ENCODE peak calls at places on chromosomes 12 and 14, in six cellular contexts. One of them, this sample, is unnamed.

GRCh38 chr12:122951979-122952892 is 14.0 kb downstream of the ABCB9 start:
- DNase-seq in mesendoderm: peak; percentile 66
- DNase-seq in neuronal stem cell: peak; percentile 54
- DNase-seq in mesenchymal stem cell: peak; percentile 77
- DNase-seq in H9: peak; percentile 76
- DNase-seq in H1: peak; percentile 73
- DNase-seq in this sample: peak; percentile 67

GRCh38 chr12:102601621-102602020 is 121.3 kb upstream of the IGF1 start:
- DNase-seq in mesendoderm: no peak
- DNase-seq in neuronal stem cell: no peak
- DNase-seq in mesenchymal stem cell: no peak
- DNase-seq in H9: no peak
- DNase-seq in H1: no peak
- DNase-seq in this sample: no peak

GRCh38 chr14:24389266-24389855 is 9.4 kb upstream of the NYNRIN start:
- DNase-seq in mesendoderm: peak; percentile 37
- DNase-seq in neuronal stem cell: no peak
- DNase-seq in mesenchymal stem cell: peak; percentile 44
- DNase-seq in H9: no peak
- DNase-seq in H1: no peak
- DNase-seq in this sample: peak; percentile 64

GRCh38 chr14:34222867-34223266 is 239.2 kb downstream of the SPTSSA start:
- DNase-seq in mesendoderm: no peak
- DNase-seq in neuronal stem cell: no peak
- DNase-seq in mesenchymal stem cell: no peak
- DNase-seq in H9: no peak
- DNase-seq in H1: no peak
- DNase-seq in this sample: no peak

GRCh38 chr12:48795550-48796455 is 6.9 kb upstream of the ADCY6 start:
- DNase-seq in mesendoderm: peak; percentile 93
- DNase-seq in neuronal stem cell: peak; percentile 84
- DNase-seq in mesenchymal stem cell: peak; percentile 84
- DNase-seq in H9: peak; percentile 91
- DNase-seq in H1: peak; percentile 90
- DNase-seq in this sample: peak; percentile 75

GRCh38 chr12:69354561-69355187 is 4.9 kb upstream of the YEATS4 start:
- DNase-seq in mesendoderm: peak; percentile 31
- DNase-seq in neuronal stem cell: no peak
- DNase-seq in mesenchymal stem cell: no peak
- DNase-seq in H9: no peak
- DNase-seq in H1: no peak
- DNase-seq in this sample: no peak

GRCh38 chr14:61438860-61439765 is 117.7 kb downstream of the PRKCH start:
- DNase-seq in mesendoderm: peak; percentile 88
- DNase-seq in neuronal stem cell: peak; percentile 12
- DNase-seq in mesenchymal stem cell: peak; percentile 76
- DNase-seq in H9: peak; percentile 41
- DNase-seq in H1: no peak
- DNase-seq in this sample: peak; percentile 57

GRCh38 chr12:18552829-18553228 is 185.0 kb downstream of the PLCZ1 start:
- DNase-seq in mesendoderm: no peak
- DNase-seq in neuronal stem cell: no peak
- DNase-seq in mesenchymal stem cell: no peak
- DNase-seq in H9: no peak
- DNase-seq in H1: no peak
- DNase-seq in this sample: no peak

GRCh38 chr12:65464930-65465329 is 186.4 kb downstream of the MSRB3 start:
- DNase-seq in mesendoderm: no peak
- DNase-seq in neuronal stem cell: no peak
- DNase-seq in mesenchymal stem cell: peak; percentile 80
- DNase-seq in H9: no peak
- DNase-seq in H1: no peak
- DNase-seq in this sample: peak; percentile 96

GRCh38 chr12:87812711-87813110 is 216.5 kb downstream of the C12orf50 start:
- DNase-seq in mesendoderm: no peak
- DNase-seq in neuronal stem cell: no peak
- DNase-seq in mesenchymal stem cell: no peak
- DNase-seq in H9: no peak
- DNase-seq in H1: no peak
- DNase-seq in this sample: no peak

GRCh38 chr14:72666610-72667009 is 227.3 kb downstream of the DPF3 start:
- DNase-seq in mesendoderm: no peak
- DNase-seq in neuronal stem cell: no peak
- DNase-seq in mesenchymal stem cell: peak; percentile 42
- DNase-seq in H9: no peak
- DNase-seq in H1: no peak
- DNase-seq in this sample: peak; percentile 89

GRCh38 chr12:110698171-110698902 is 9.4 kb upstream of the HVCN1 start:
- DNase-seq in mesendoderm: peak; percentile 93
- DNase-seq in neuronal stem cell: peak; percentile 49
- DNase-seq in mesenchymal stem cell: peak; percentile 79
- DNase-seq in H9: peak; percentile 94
- DNase-seq in H1: peak; percentile 78
- DNase-seq in this sample: peak; percentile 59

GRCh38 chr14:84976805-84977204 is 553.1 kb upstream of the FLRT2 start:
- DNase-seq in mesendoderm: no peak
- DNase-seq in neuronal stem cell: no peak
- DNase-seq in mesenchymal stem cell: no peak
- DNase-seq in H9: no peak
- DNase-seq in H1: no peak
- DNase-seq in this sample: no peak

GRCh38 chr14:65792208-65792905 is 379.8 kb downstream of the FUT8 start:
- DNase-seq in mesendoderm: peak; percentile 98
- DNase-seq in neuronal stem cell: no peak
- DNase-seq in mesenchymal stem cell: no peak
- DNase-seq in H9: no peak
- DNase-seq in H1: no peak
- DNase-seq in this sample: peak; percentile 37

GRCh38 chr14:88463318-88463717 is 77.9 kb downstream of the SPATA7 start:
- DNase-seq in mesendoderm: peak; percentile 16
- DNase-seq in neuronal stem cell: no peak
- DNase-seq in mesenchymal stem cell: no peak
- DNase-seq in H9: no peak
- DNase-seq in H1: no peak
- DNase-seq in this sample: no peak

GRCh38 chr12:53219116-53219955 is 12.3 kb upstream of the ITGB7 start:
- DNase-seq in mesendoderm: no peak
- DNase-seq in neuronal stem cell: no peak
- DNase-seq in mesenchymal stem cell: peak; percentile 88
- DNase-seq in H9: peak; percentile 29
- DNase-seq in H1: no peak
- DNase-seq in this sample: peak; percentile 66

GRCh38 chr12:59040651-59041050 is 120.3 kb upstream of the LRIG3 start:
- DNase-seq in mesendoderm: peak; percentile 74
- DNase-seq in neuronal stem cell: peak; percentile 62
- DNase-seq in mesenchymal stem cell: peak; percentile 84
- DNase-seq in H9: no peak
- DNase-seq in H1: no peak
- DNase-seq in this sample: peak; percentile 94

GRCh38 chr14:70448633-70449032 is 3.3 kb upstream of the ADAM21 start:
- DNase-seq in mesendoderm: no peak
- DNase-seq in neuronal stem cell: no peak
- DNase-seq in mesenchymal stem cell: peak; percentile 80
- DNase-seq in H9: no peak
- DNase-seq in H1: no peak
- DNase-seq in this sample: peak; percentile 62

GRCh38 chr12:122886851-122887816 is 8.8 kb downstream of the VPS37B start:
- DNase-seq in mesendoderm: no peak
- DNase-seq in neuronal stem cell: no peak
- DNase-seq in mesenchymal stem cell: peak; percentile 72
- DNase-seq in H9: no peak
- DNase-seq in H1: no peak
- DNase-seq in this sample: peak; percentile 76

GRCh38 chr12:105555556-105555973 is 225.1 kb downstream of the C12orf75 start:
- DNase-seq in mesendoderm: no peak
- DNase-seq in neuronal stem cell: no peak
- DNase-seq in mesenchymal stem cell: no peak
- DNase-seq in H9: no peak
- DNase-seq in H1: no peak
- DNase-seq in this sample: no peak

GRCh38 chr14:98819132-98819866 is 452.7 kb downstream of the BCL11B start:
- DNase-seq in mesendoderm: peak; percentile 98
- DNase-seq in neuronal stem cell: no peak
- DNase-seq in mesenchymal stem cell: no peak
- DNase-seq in H9: peak; percentile 95
- DNase-seq in H1: peak; percentile 82
- DNase-seq in this sample: no peak

GRCh38 chr12:8996682-8997405 is 7.5 kb downstream of the KLRG1 start:
- DNase-seq in mesendoderm: no peak
- DNase-seq in neuronal stem cell: no peak
- DNase-seq in mesenchymal stem cell: peak; percentile 71
- DNase-seq in H9: no peak
- DNase-seq in H1: no peak
- DNase-seq in this sample: peak; percentile 49

GRCh38 chr12:76113800-76114757 is 29.6 kb upstream of the NAP1L1 start:
- DNase-seq in mesendoderm: peak; percentile 60
- DNase-seq in neuronal stem cell: no peak
- DNase-seq in mesenchymal stem cell: peak; percentile 26
- DNase-seq in H9: no peak
- DNase-seq in H1: no peak
- DNase-seq in this sample: peak; percentile 18

DNA sequence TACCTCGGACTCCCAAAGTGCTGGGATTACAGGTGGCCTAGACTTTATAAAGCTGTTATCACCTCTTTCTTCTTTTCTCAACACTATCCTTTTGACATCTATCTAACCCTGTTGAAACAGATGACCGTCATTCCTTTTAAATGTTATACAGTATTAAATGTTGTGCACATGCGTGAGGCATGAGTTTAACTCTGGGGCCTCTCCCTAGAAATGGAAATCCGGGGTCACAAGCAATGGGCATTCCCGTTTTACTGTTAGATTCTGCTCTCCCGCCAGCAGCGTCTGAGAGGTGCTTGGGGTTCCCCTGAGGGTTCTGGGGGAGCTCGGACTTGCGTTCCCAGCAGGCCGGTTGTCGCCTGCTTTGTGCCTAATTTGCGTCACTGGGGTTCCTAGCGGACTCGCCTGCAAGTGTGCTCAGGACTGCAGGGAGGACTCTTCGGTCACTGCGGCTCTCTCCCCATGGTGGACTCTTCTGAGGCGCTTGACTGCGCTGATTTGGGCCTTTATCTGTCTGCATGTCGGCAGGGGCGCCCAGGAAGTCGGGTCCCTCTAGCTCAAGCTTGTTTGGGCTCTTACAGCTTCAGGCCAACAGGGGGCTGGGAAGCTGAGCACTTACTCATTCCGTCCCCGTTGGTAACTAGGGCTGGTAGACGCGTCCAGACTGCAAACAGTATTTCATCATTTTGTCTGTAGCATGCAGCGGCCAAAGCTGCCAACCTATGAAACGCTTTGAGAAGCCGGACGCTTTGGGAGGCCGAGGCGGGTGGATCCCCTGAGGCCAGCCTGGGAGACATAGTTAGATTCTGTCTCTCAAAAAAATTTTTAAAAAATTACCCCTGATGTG is 1.2 kb upstream of the RAN start:
- DNase-seq in mesendoderm: peak; percentile 96
- DNase-seq in neuronal stem cell: peak; percentile 33
- DNase-seq in mesenchymal stem cell: peak; percentile 56
- DNase-seq in H9: peak; percentile 91
- DNase-seq in H1: peak; percentile 72
- DNase-seq in this sample: peak; percentile 83
- H4K8ac ChIP-seq in mesendoderm: no peak overlapping the region
- H4K8ac ChIP-seq in neuronal stem cell: no peak overlapping the region
- H4K8ac ChIP-seq in mesenchymal stem cell: no peak overlapping the region
- H4K8ac ChIP-seq in H9: no peak overlapping the region
- H4K8ac ChIP-seq in H1: peak overlapping the region; percentile 91
- H4K8ac ChIP-seq in this sample: peak overlapping the region; percentile 93

GRCh38 chr12:115451785-115452736 is 768.1 kb upstream of the TBX3 start:
- DNase-seq in mesendoderm: peak; percentile 92
- DNase-seq in neuronal stem cell: peak; percentile 60
- DNase-seq in mesenchymal stem cell: peak; percentile 33
- DNase-seq in H9: peak; percentile 77
- DNase-seq in H1: peak; percentile 66
- DNase-seq in this sample: peak; percentile 10
- H4K8ac ChIP-seq in mesendoderm: no peak overlapping the region
- H4K8ac ChIP-seq in neuronal stem cell: no peak overlapping the region
- H4K8ac ChIP-seq in mesenchymal stem cell: peak overlapping the region; percentile 50
- H4K8ac ChIP-seq in H9: no peak overlapping the region
- H4K8ac ChIP-seq in H1: no peak overlapping the region
- H4K8ac ChIP-seq in this sample: no peak overlapping the region

GRCh38 chr12:40312196-40312595 is 87.4 kb downstream of the LRRK2 start:
- DNase-seq in mesendoderm: no peak
- DNase-seq in neuronal stem cell: no peak
- DNase-seq in mesenchymal stem cell: no peak
- DNase-seq in H9: no peak
- DNase-seq in H1: no peak
- DNase-seq in this sample: no peak

GRCh38 chr12:40312982-40313576 is 88.3 kb downstream of the LRRK2 start:
- DNase-seq in mesendoderm: no peak
- DNase-seq in neuronal stem cell: no peak
- DNase-seq in mesenchymal stem cell: peak; percentile 23
- DNase-seq in H9: no peak
- DNase-seq in H1: no peak
- DNase-seq in this sample: peak; percentile 31

GRCh38 chr12:40308851-40309420 is 84.1 kb downstream of the LRRK2 start:
- DNase-seq in mesendoderm: no peak
- DNase-seq in neuronal stem cell: no peak
- DNase-seq in mesenchymal stem cell: no peak
- DNase-seq in H9: no peak
- DNase-seq in H1: no peak
- DNase-seq in this sample: no peak

GRCh38 chr12:40313928-40314327 is 89.1 kb downstream of the LRRK2 start:
- DNase-seq in mesendoderm: no peak
- DNase-seq in neuronal stem cell: no peak
- DNase-seq in mesenchymal stem cell: no peak
- DNase-seq in H9: no peak
- DNase-seq in H1: no peak
- DNase-seq in this sample: no peak

GRCh38 chr12:40310201-40310600 is 85.4 kb downstream of the LRRK2 start:
- DNase-seq in mesendoderm: no peak
- DNase-seq in neuronal stem cell: no peak
- DNase-seq in mesenchymal stem cell: no peak
- DNase-seq in H9: no peak
- DNase-seq in H1: no peak
- DNase-seq in this sample: no peak
- H4K8ac ChIP-seq in mesendoderm: no peak overlapping the region
- H4K8ac ChIP-seq in neuronal stem cell: no peak overlapping the region
- H4K8ac ChIP-seq in mesenchymal stem cell: no peak overlapping the region
- H4K8ac ChIP-seq in H9: no peak overlapping the region
- H4K8ac ChIP-seq in H1: no peak overlapping the region
- H4K8ac ChIP-seq in this sample: no peak overlapping the region

DNA sequence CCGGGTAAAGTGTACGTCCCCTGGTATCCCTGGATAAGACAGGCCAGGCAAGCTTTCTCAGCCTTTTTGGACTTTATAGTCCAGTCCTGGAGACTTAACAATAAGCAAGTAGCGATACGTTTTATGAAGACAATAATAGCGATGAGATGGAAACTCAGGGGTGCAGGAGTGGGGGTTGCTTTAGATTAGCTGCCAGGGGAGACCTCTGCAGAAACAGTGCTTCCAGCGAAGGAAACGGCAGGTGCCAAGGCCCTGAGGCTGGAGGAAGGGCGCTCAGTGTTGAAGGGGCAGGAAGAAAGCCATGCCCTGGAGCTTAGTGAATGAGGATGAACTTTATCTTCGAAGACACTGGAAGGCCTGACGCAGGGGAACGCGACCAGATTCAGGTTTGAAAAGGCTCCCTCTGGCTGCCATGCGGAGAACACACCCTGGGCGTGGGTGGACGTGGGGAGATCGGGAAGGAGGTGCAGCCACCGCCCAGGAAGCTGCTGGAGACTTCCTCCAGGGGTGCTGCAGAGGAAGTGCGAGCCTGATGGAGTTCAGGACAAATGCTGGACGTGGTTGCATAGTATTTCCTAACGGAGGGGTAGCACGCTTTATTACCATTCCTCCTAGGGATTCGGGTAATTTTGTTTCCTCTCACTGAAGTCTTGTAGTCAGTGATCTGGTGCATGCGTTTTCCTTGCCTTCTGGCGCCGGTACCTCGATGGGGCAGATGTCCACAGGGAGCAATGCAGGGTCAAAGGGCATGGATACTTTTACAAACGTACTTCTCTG is 26.1 kb upstream of the UBC start:
- DNase-seq in mesendoderm: peak; percentile 97
- DNase-seq in neuronal stem cell: peak; percentile 74
- DNase-seq in mesenchymal stem cell: peak; percentile 93
- DNase-seq in H9: peak; percentile 97
- DNase-seq in H1: peak; percentile 88
- DNase-seq in this sample: peak; percentile 87
- H4K8ac ChIP-seq in mesendoderm: no peak overlapping the region
- H4K8ac ChIP-seq in neuronal stem cell: no peak overlapping the region
- H4K8ac ChIP-seq in mesenchymal stem cell: peak overlapping the region; percentile 87
- H4K8ac ChIP-seq in H9: no peak overlapping the region
- H4K8ac ChIP-seq in H1: no peak overlapping the region
- H4K8ac ChIP-seq in this sample: peak overlapping the region; percentile 93

This sample was measured in IMR-90.